ENCODE peak calls at places on chromosomes 11 and 22, in seven cellular contexts. One of them, this sample, is unnamed.

GRCh38 chr22:39558950-39559349 is 11.6 kb upstream of the CACNA1I start:
- DNase-seq in esophagus squamous epithelium: no peak
- DNase-seq in AG04450: no peak
- DNase-seq in mucosa of descending colon: no peak
- DNase-seq in AG10803: no peak
- DNase-seq in cardiac muscle cell: no peak
- DNase-seq in tibial nerve: no peak
- DNase-seq in this sample: no peak

GRCh38 chr22:31248965-31249940 is 37.2 kb downstream of the LIMK2 start:
- DNase-seq in cardiac muscle cell: peak; percentile 31
- DNase-seq in esophagus squamous epithelium: no peak
- DNase-seq in AG04450: no peak
- DNase-seq in tibial nerve: no peak
- DNase-seq in AG10803: no peak
- DNase-seq in mucosa of descending colon: no peak
- DNase-seq in this sample: peak; percentile 29

GRCh38 chr11:112658521-112658920 is 302.7 kb upstream of the NCAM1 start:
- DNase-seq in cardiac muscle cell: no peak
- DNase-seq in AG04450: no peak
- DNase-seq in esophagus squamous epithelium: no peak
- DNase-seq in AG10803: no peak
- DNase-seq in tibial nerve: no peak
- DNase-seq in mucosa of descending colon: no peak
- DNase-seq in this sample: no peak

GRCh38 chr11:897226-898159 is 13.1 kb downstream of the CHID1 start:
- DNase-seq in AG10803: no peak
- DNase-seq in tibial nerve: no peak
- DNase-seq in AG04450: no peak
- DNase-seq in esophagus squamous epithelium: no peak
- DNase-seq in mucosa of descending colon: no peak
- DNase-seq in cardiac muscle cell: no peak
- DNase-seq in this sample: no peak

GRCh38 chr22:32858957-32859356 is 57.5 kb downstream of the TIMP3 start:
- DNase-seq in AG10803: no peak
- DNase-seq in esophagus squamous epithelium: no peak
- DNase-seq in AG04450: no peak
- DNase-seq in tibial nerve: no peak
- DNase-seq in mucosa of descending colon: no peak
- DNase-seq in cardiac muscle cell: no peak
- DNase-seq in this sample: no peak

GRCh38 chr22:37431811-37432707 is 4.8 kb upstream of the ELFN2 start:
- DNase-seq in AG04450: peak; percentile 95
- DNase-seq in tibial nerve: no peak
- DNase-seq in esophagus squamous epithelium: no peak
- DNase-seq in cardiac muscle cell: peak; percentile 98
- DNase-seq in AG10803: peak; percentile 99
- DNase-seq in mucosa of descending colon: no peak
- DNase-seq in this sample: peak; percentile 98

GRCh38 chr22:37163618-37164534 is 14.2 kb upstream of the IL2RB start:
- DNase-seq in AG04450: no peak
- DNase-seq in mucosa of descending colon: peak; percentile 65
- DNase-seq in AG10803: no peak
- DNase-seq in esophagus squamous epithelium: no peak
- DNase-seq in cardiac muscle cell: no peak
- DNase-seq in tibial nerve: no peak
- DNase-seq in this sample: no peak

GRCh38 chr22:49241174-49241851 is 586.4 kb downstream of the BRD1 start:
- DNase-seq in cardiac muscle cell: no peak
- DNase-seq in AG10803: no peak
- DNase-seq in tibial nerve: no peak
- DNase-seq in esophagus squamous epithelium: no peak
- DNase-seq in mucosa of descending colon: no peak
- DNase-seq in AG04450: no peak
- DNase-seq in this sample: no peak

GRCh38 chr11:76626921-76627391 is 43.6 kb downstream of the LRRC32 start:
- DNase-seq in cardiac muscle cell: peak; percentile 63
- DNase-seq in esophagus squamous epithelium: no peak
- DNase-seq in AG04450: no peak
- DNase-seq in tibial nerve: no peak
- DNase-seq in mucosa of descending colon: no peak
- DNase-seq in AG10803: peak; percentile 87
- DNase-seq in this sample: no peak

GRCh38 chr11:58024601-58025091 is 965 bp downstream of the OR9Q1 start:
- DNase-seq in AG04450: no peak
- DNase-seq in cardiac muscle cell: peak; percentile 39
- DNase-seq in AG10803: peak; percentile 72
- DNase-seq in mucosa of descending colon: peak; percentile 67
- DNase-seq in tibial nerve: peak; percentile 51
- DNase-seq in esophagus squamous epithelium: no peak
- DNase-seq in this sample: peak; percentile 55

GRCh38 chr11:110582728-110583432 is 129.4 kb downstream of the ARHGAP20 start:
- DNase-seq in AG04450: no peak
- DNase-seq in cardiac muscle cell: no peak
- DNase-seq in mucosa of descending colon: no peak
- DNase-seq in esophagus squamous epithelium: no peak
- DNase-seq in tibial nerve: no peak
- DNase-seq in AG10803: no peak
- DNase-seq in this sample: no peak

GRCh38 chr11:78684377-78684776 is 109.7 kb upstream of the NARS2 start:
- DNase-seq in esophagus squamous epithelium: no peak
- DNase-seq in AG04450: no peak
- DNase-seq in AG10803: no peak
- DNase-seq in mucosa of descending colon: no peak
- DNase-seq in cardiac muscle cell: peak; percentile 16
- DNase-seq in tibial nerve: no peak
- DNase-seq in this sample: no peak

GRCh38 chr11:7511405-7511804 is 2.4 kb upstream of the PPFIBP2 start:
- DNase-seq in AG10803: no peak
- DNase-seq in AG04450: no peak
- DNase-seq in mucosa of descending colon: no peak
- DNase-seq in esophagus squamous epithelium: no peak
- DNase-seq in cardiac muscle cell: peak; percentile 18
- DNase-seq in tibial nerve: peak; percentile 66
- DNase-seq in this sample: peak; percentile 41

GRCh38 chr22:24060375-24060788 is 49.3 kb downstream of the CABIN1 start:
- DNase-seq in AG10803: peak; percentile 90
- DNase-seq in mucosa of descending colon: no peak
- DNase-seq in AG04450: peak; percentile 76
- DNase-seq in esophagus squamous epithelium: no peak
- DNase-seq in cardiac muscle cell: peak; percentile 93
- DNase-seq in tibial nerve: peak; percentile 49
- DNase-seq in this sample: peak; percentile 91

DNA sequence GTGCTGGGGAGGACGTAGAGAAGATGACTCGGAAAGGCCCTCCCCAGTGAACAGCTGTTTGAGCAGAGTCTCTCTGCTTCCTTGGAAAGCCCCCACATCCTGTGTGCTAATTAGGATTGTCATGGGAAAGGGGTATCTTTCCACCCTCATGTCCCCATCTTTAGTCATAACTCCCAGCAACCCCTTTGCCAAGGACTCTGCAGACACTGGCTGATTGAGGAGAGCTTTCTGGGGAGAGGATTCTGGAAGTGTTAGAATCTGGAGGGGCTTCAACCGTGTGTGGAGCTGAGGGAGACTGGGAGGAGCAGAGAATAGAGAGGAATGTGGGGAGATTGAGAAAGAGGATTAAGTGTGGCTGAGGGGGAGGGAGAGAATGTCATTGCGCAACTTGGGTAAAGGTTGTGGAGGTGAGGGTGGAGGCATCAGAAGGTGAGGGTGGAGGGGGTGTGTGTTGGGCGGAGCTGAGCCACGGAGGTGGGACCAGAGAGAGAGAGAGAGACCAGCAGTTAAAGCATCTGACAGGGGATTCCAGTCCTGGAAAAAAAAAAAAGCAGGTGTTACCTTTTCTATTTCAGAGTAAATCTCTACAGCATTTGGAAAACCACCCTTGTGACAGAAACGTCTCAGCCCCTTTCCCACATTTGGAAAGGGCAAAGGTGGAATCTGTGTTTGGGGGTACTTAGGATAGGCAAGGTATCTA is 2.2 kb downstream of the DTX4 start:
- DNase-seq in mucosa of descending colon: peak; percentile 85
- DNase-seq in esophagus squamous epithelium: no peak
- DNase-seq in AG10803: peak; percentile 19
- DNase-seq in cardiac muscle cell: peak; percentile 52
- DNase-seq in AG04450: no peak
- DNase-seq in tibial nerve: no peak
- DNase-seq in this sample: no peak
- H3K4me3 ChIP-seq in mucosa of descending colon: no peak overlapping the region
- H3K4me3 ChIP-seq in esophagus squamous epithelium: peak overlapping the region; percentile 90
- H3K4me3 ChIP-seq in AG10803: no peak overlapping the region
- H3K4me3 ChIP-seq in cardiac muscle cell: no peak overlapping the region
- H3K4me3 ChIP-seq in AG04450: peak overlapping the region; percentile 71
- H3K4me3 ChIP-seq in tibial nerve: peak overlapping the region; percentile 91
- H3K4me3 ChIP-seq in this sample: no peak overlapping the region

GRCh38 chr11:46410021-46410420 is 18.4 kb upstream of the CHRM4 start:
- DNase-seq in AG10803: no peak
- DNase-seq in mucosa of descending colon: no peak
- DNase-seq in tibial nerve: no peak
- DNase-seq in cardiac muscle cell: peak; percentile 36
- DNase-seq in esophagus squamous epithelium: no peak
- DNase-seq in AG04450: no peak
- DNase-seq in this sample: no peak
- TF ChIP-seq CTCF in AG10803: no peak
- TF ChIP-seq CTCF in mucosa of descending colon: no peak
- TF ChIP-seq CTCF in tibial nerve: no peak
- TF ChIP-seq CTCF in cardiac muscle cell: peak; percentile 30
- TF ChIP-seq CTCF in esophagus squamous epithelium: no peak
- TF ChIP-seq CTCF in AG04450: peak; percentile 39
- TF ChIP-seq CTCF in this sample: peak; percentile 17

GRCh38 chr11:116275634-116276033 is 497.2 kb downstream of the BUD13 start:
- DNase-seq in cardiac muscle cell: no peak
- DNase-seq in mucosa of descending colon: no peak
- DNase-seq in tibial nerve: no peak
- DNase-seq in AG10803: no peak
- DNase-seq in AG04450: no peak
- DNase-seq in esophagus squamous epithelium: no peak
- DNase-seq in this sample: no peak

GRCh38 chr11:116278076-116278475 is 494.7 kb downstream of the BUD13 start:
- DNase-seq in AG10803: no peak
- DNase-seq in cardiac muscle cell: no peak
- DNase-seq in AG04450: no peak
- DNase-seq in mucosa of descending colon: no peak
- DNase-seq in tibial nerve: no peak
- DNase-seq in esophagus squamous epithelium: no peak
- DNase-seq in this sample: no peak

GRCh38 chr11:116272181-116272789 is 500.5 kb downstream of the BUD13 start:
- DNase-seq in tibial nerve: no peak
- DNase-seq in mucosa of descending colon: no peak
- DNase-seq in AG04450: no peak
- DNase-seq in AG10803: no peak
- DNase-seq in esophagus squamous epithelium: no peak
- DNase-seq in cardiac muscle cell: no peak
- DNase-seq in this sample: no peak

GRCh38 chr11:116281173-116282160 is 491.3 kb downstream of the BUD13 start:
- DNase-seq in mucosa of descending colon: no peak
- DNase-seq in cardiac muscle cell: no peak
- DNase-seq in esophagus squamous epithelium: no peak
- DNase-seq in AG04450: no peak
- DNase-seq in AG10803: no peak
- DNase-seq in tibial nerve: no peak
- DNase-seq in this sample: no peak

GRCh38 chr11:116276051-116277044 is 496.4 kb downstream of the BUD13 start:
- DNase-seq in tibial nerve: peak; percentile 53
- DNase-seq in cardiac muscle cell: peak; percentile 62
- DNase-seq in AG10803: peak; percentile 25
- DNase-seq in mucosa of descending colon: peak; percentile 81
- DNase-seq in esophagus squamous epithelium: no peak
- DNase-seq in AG04450: peak; percentile 2
- DNase-seq in this sample: peak; percentile 5
- H3K4me3 ChIP-seq in tibial nerve: peak overlapping the region; percentile 13
- H3K4me3 ChIP-seq in cardiac muscle cell: peak overlapping the region; percentile 12
- H3K4me3 ChIP-seq in AG10803: no peak overlapping the region
- H3K4me3 ChIP-seq in mucosa of descending colon: no peak overlapping the region
- H3K4me3 ChIP-seq in esophagus squamous epithelium: peak overlapping the region; percentile 58
- H3K4me3 ChIP-seq in AG04450: no peak overlapping the region
- H3K4me3 ChIP-seq in this sample: no peak overlapping the region

GRCh38 chr11:70014291-70014690 is 63.8 kb upstream of the ANO1 start:
- DNase-seq in mucosa of descending colon: no peak
- DNase-seq in cardiac muscle cell: no peak
- DNase-seq in esophagus squamous epithelium: no peak
- DNase-seq in tibial nerve: no peak
- DNase-seq in AG04450: no peak
- DNase-seq in AG10803: no peak
- DNase-seq in this sample: no peak

GRCh38 chr11:70019576-70020011 is 58.5 kb upstream of the ANO1 start:
- DNase-seq in cardiac muscle cell: peak; percentile 33
- DNase-seq in AG10803: peak; percentile 58
- DNase-seq in AG04450: no peak
- DNase-seq in mucosa of descending colon: no peak
- DNase-seq in tibial nerve: no peak
- DNase-seq in esophagus squamous epithelium: no peak
- DNase-seq in this sample: peak; percentile 42

GRCh38 chr11:70018816-70019215 is 59.3 kb upstream of the ANO1 start:
- DNase-seq in tibial nerve: no peak
- DNase-seq in cardiac muscle cell: no peak
- DNase-seq in AG10803: no peak
- DNase-seq in AG04450: no peak
- DNase-seq in esophagus squamous epithelium: no peak
- DNase-seq in mucosa of descending colon: no peak
- DNase-seq in this sample: no peak

GRCh38 chr11:70020336-70021214 is 57.5 kb upstream of the ANO1 start:
- DNase-seq in tibial nerve: no peak
- DNase-seq in cardiac muscle cell: peak; percentile 12
- DNase-seq in AG10803: no peak
- DNase-seq in AG04450: no peak
- DNase-seq in mucosa of descending colon: no peak
- DNase-seq in esophagus squamous epithelium: no peak
- DNase-seq in this sample: peak; percentile 9

DNA sequence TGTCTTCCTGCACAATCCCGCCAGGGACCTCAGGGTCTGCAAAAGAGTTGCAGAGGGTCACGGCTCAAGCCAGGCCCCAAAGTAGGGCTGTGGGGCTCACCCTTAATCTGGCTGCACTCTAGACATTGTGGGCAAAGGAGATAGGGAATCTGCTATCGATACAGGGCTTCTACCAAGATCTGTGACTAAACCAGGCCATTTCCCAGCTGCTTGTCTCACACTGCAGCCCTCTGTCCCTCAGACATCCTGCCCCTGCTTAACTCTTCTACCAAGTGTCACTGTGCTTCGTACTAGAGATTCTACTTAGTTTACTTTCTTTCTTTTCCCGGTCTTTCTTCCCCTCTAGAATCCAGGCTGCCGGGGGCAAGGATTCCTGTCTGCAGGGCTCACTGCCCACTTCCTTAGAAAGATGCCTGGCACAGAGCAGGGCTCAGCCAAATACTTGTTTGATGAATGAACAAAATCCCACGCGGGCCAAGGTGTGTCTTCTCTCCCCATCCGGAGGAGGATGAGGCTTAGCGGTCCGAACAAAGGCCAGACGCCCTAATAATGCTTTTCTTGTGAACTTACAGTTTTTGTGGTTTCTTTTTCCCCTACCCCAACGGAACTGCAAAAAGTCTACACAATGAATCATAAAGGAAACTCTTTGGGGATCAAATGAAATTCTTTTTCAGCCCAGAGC is 61.3 kb upstream of the ANO1 start:
- DNase-seq in cardiac muscle cell: peak; percentile 25
- DNase-seq in mucosa of descending colon: no peak
- DNase-seq in AG10803: peak; percentile 62
- DNase-seq in AG04450: peak; percentile 29
- DNase-seq in tibial nerve: no peak
- DNase-seq in esophagus squamous epithelium: no peak
- DNase-seq in this sample: peak; percentile 42
- TF ChIP-seq CTCF in cardiac muscle cell: no peak
- TF ChIP-seq CTCF in mucosa of descending colon: no peak
- TF ChIP-seq CTCF in AG10803: no peak
- TF ChIP-seq CTCF in AG04450: no peak
- TF ChIP-seq CTCF in tibial nerve: no peak
- TF ChIP-seq CTCF in esophagus squamous epithelium: no peak
- TF ChIP-seq CTCF in this sample: no peak